ENCODE peak calls at places on chromosomes 3 and 15, in ten cellular contexts. L is activated CD4-positive, alpha-beta T cell treated with anti-CD3 and anti-CD28 coated beads, Interleukin-2, amount 50 U/mL, for 4 hours; R is cardiac fibroblast; S is stimulated activated CD4-positive, alpha-beta T cell treated with anti-CD3 and anti-CD28 coated beads, Interleukin-15, amount 100 ng/mL, for 24 hours; D is AG04450; U is lung microvascular endothelial cell; C is HTR-8/SVneo; Q is Ammon's horn; V is spleen; Z is mucosa of gallbladder. E is an unnamed sample.

GRCh38 chr15:40543082-40543481 is 21.8 kb downstream of the CCDC32 start:
- DNase-seq in L (no peak), R (no peak), S (no peak), D (no peak), U (no peak), C (no peak), Q (no peak), V (no peak), Z (no peak), E (no peak)

GRCh38 chr3:4139462-4140140 is 163.6 kb upstream of the SETMAR start:
- DNase-seq in L (no peak), R (no peak), S (no peak), D (no peak), U (no peak), C (no peak), Q (no peak), V (no peak), Z (no peak), E (no peak)

GRCh38 chr15:42368096-42368495 is 8.8 kb downstream of the CAPN3 start:
- DNase-seq in L (no peak), R (peak; percentile 22), S (no peak), D (no peak), U (no peak), C (no peak), Q (no peak), V (no peak), Z (no peak), E (no peak)

GRCh38 chr15:60460931-60461330 is 18.0 kb downstream of the ICE2 start:
- DNase-seq in L (no peak), R (peak; percentile 15), S (no peak), D (no peak), U (no peak), C (no peak), Q (no peak), V (no peak), Z (no peak), E (no peak)

GRCh38 chr3:53074366-53074696 is 28.5 kb upstream of the SFMBT1 start:
- DNase-seq in L (no peak), R (no peak), S (no peak), D (no peak), U (no peak), C (no peak), Q (no peak), V (peak; percentile 54), Z (no peak), E (no peak)

GRCh38 chr3:81105761-81106160 is 655.7 kb downstream of the GBE1 start:
- DNase-seq in L (no peak), R (peak; percentile 52), S (no peak), D (no peak), U (peak; percentile 49), C (no peak), Q (no peak), V (no peak), Z (no peak), E (no peak)

GRCh38 chr3:172746476-172746875 is 4.0 kb upstream of the ECT2 start:
- DNase-seq in L (no peak), R (peak; percentile 12), S (no peak), D (no peak), U (no peak), C (peak; percentile 13), Q (no peak), V (no peak), Z (no peak), E (no peak)

GRCh38 chr3:123883656-123884257 is 375 bp downstream of the MYLK start:
- DNase-seq in L (no peak), R (peak; percentile 13), S (peak; percentile 3), D (no peak), U (no peak), C (no peak), Q (no peak), V (no peak), Z (no peak), E (no peak)

GRCh38 chr3:159257954-159258353 is 456.1 kb downstream of the MFSD1 start:
- DNase-seq in L (no peak), R (no peak), S (no peak), D (no peak), U (no peak), C (no peak), Q (no peak), V (no peak), Z (no peak), E (no peak)

GRCh38 chr3:48625600-48625999 is 4.0 kb upstream of the TMEM89 start:
- DNase-seq in L (no peak), R (no peak), S (no peak), D (no peak), U (no peak), C (no peak), Q (no peak), V (no peak), Z (no peak), E (no peak)

GRCh38 chr15:90751300-90751825 is 34.2 kb downstream of the BLM start:
- DNase-seq in L (no peak), R (no peak), S (no peak), D (no peak), U (no peak), C (no peak), Q (no peak), V (no peak), Z (no peak), E (no peak)

GRCh38 chr3:41200669-41201021 is 1.3 kb downstream of the CTNNB1 start:
- DNase-seq in L (no peak), R (peak; percentile 57), S (peak; percentile 24), D (no peak), U (peak; percentile 52), C (no peak), Q (peak; percentile 31), V (no peak), Z (peak; percentile 13), E (no peak)

GRCh38 chr15:64825081-64825430 is 391 bp downstream of the PIF1 start:
- DNase-seq in L (no peak), R (no peak), S (no peak), D (no peak), U (peak; percentile 12), C (no peak), Q (peak; percentile 15), V (no peak), Z (no peak), E (no peak)

GRCh38 chr3:178270838-178271237 is 265.4 kb upstream of the KCNMB2 start:
- DNase-seq in L (no peak), R (peak; percentile 22), S (no peak), D (no peak), U (no peak), C (no peak), Q (no peak), V (no peak), Z (no peak), E (no peak)

GRCh38 chr3:120093119-120093922 is 926 bp downstream of the GSK3B start:
- DNase-seq in L (no peak), R (peak; percentile 92), S (peak; percentile 44), D (peak; percentile 64), U (peak; percentile 88), C (no peak), Q (peak; percentile 39), V (peak; percentile 84), Z (peak; percentile 14), E (no peak)

GRCh38 chr3:138364356-138365252 is 16.2 kb downstream of the MRAS start:
- DNase-seq in L (no peak), R (no peak), S (no peak), D (no peak), U (no peak), C (no peak), Q (no peak), V (peak; percentile 67), Z (no peak), E (no peak)

GRCh38 chr15:33649217-33649933 is 318.9 kb upstream of the CHRM5 start:
- DNase-seq in L (no peak), R (no peak), S (peak; percentile 33), D (no peak), U (no peak), C (no peak), Q (no peak), V (no peak), Z (no peak), E (no peak)

GRCh38 chr3:73661262-73661661 is 36.5 kb upstream of the PDZRN3 start:
- DNase-seq in L (no peak), R (peak; percentile 77), S (no peak), D (peak; percentile 65), U (no peak), C (no peak), Q (no peak), V (no peak), Z (no peak), E (no peak)

GRCh38 chr3:49513494-49514179 is 40.6 kb upstream of the BSN start:
- DNase-seq in L (no peak), R (no peak), S (no peak), D (no peak), U (no peak), C (no peak), Q (no peak), V (no peak), Z (no peak), E (no peak)

GRCh38 chr3:188947983-188948657 is 223.7 kb upstream of the TPRG1 start:
- DNase-seq in L (no peak), R (peak; percentile 99), S (no peak), D (no peak), U (peak; percentile 83), C (peak; percentile 69), Q (peak; percentile 96), V (no peak), Z (peak; percentile 96), E (peak; percentile 97)

GRCh38 chr15:84598250-84598649 is 2.6 kb upstream of the ZSCAN2 start:
- DNase-seq in L (no peak), R (peak; percentile 19), S (no peak), D (no peak), U (no peak), C (no peak), Q (peak; percentile 65), V (no peak), Z (no peak), E (no peak)

E was measured in stomach.